ENCODE peak calls at places on chromosomes 7 and 10, in four cellular contexts. K is HepG2, Z is K562, P is GM12878. J is an unnamed sample.

GRCh38 chr10:83222832-83223742 is 916.2 kb upstream of the GHITM start:
- DNase-seq in K (no peak), Z (no peak), P (no peak), J (no peak)

GRCh38 chr7:140674899-140675701 is 2.4 kb downstream of the ADCK2 start:
- DNase-seq in K (peak), Z (peak), P (no peak), J (peak)

GRCh38 chr7:45026984-45027773 is 27.2 kb downstream of the CCM2 start:
- DNase-seq in K (peak), Z (no peak), P (peak), J (no peak)

GRCh38 chr10:93591065-93591808 is 9.8 kb downstream of the RBP4 start:
- DNase-seq in K (no peak), Z (no peak), P (no peak), J (no peak)

GRCh38 chr10:126846469-126846868 is 58.8 kb upstream of the DOCK1 start:
- DNase-seq in K (no peak), Z (no peak), P (no peak), J (no peak)

GRCh38 chr10:95243318-95243617 is 47.5 kb downstream of the PDLIM1 start:
- DNase-seq in K (no peak), Z (no peak), P (no peak), J (no peak)

GRCh38 chr7:110442386-110442837 is 648.5 kb upstream of the LRRN3 start:
- DNase-seq in K (peak), Z (peak), P (no peak), J (peak)

GRCh38 chr10:72846225-72846624 is 47.3 kb upstream of the OIT3 start:
- DNase-seq in K (no peak), Z (no peak), P (no peak), J (no peak)

GRCh38 chr7:44631458-44632115 is 25.2 kb downstream of the OGDH start:
- DNase-seq in K (no peak), Z (no peak), P (no peak), J (no peak)

GRCh38 chr10:43595739-43596298 is 10.4 kb upstream of the ZNF485 start:
- DNase-seq in K (no peak), Z (no peak), P (peak), J (no peak)

GRCh38 chr7:30390872-30391646 is 87.5 kb downstream of the NOD1 start:
- DNase-seq in K (no peak), Z (no peak), P (no peak), J (no peak)

GRCh38 chr10:77698267-77698932 is 60.8 kb upstream of the KCNMA1 start:
- DNase-seq in K (no peak), Z (no peak), P (no peak), J (no peak)

GRCh38 chr10:69048103-69048502 is 39.8 kb upstream of the SRGN start:
- DNase-seq in K (no peak), Z (no peak), P (no peak), J (no peak)

GRCh38 chr10:43194266-43194665 is 56.0 kb downstream of the CSGALNACT2 start:
- DNase-seq in K (no peak), Z (peak), P (no peak), J (no peak)

GRCh38 chr10:5234106-5234877 is 37.7 kb downstream of the AKR1C4 start:
- DNase-seq in K (peak), Z (no peak), P (no peak), J (no peak)

GRCh38 chr10:124416733-124417132 is 2.0 kb downstream of the OAT start:
- DNase-seq in K (peak), Z (no peak), P (no peak), J (no peak)
- TF ChIP-seq FOXK2 in K (no peak), Z (no peak), P (no peak), J (no peak)

GRCh38 chr7:151381333-151382078 is 28.3 kb downstream of the WDR86 start:
- DNase-seq in K (no peak), Z (no peak), P (no peak), J (no peak)
- TF ChIP-seq SP1 in K (no peak), Z (no peak), P (no peak), J (no peak)

DNA sequence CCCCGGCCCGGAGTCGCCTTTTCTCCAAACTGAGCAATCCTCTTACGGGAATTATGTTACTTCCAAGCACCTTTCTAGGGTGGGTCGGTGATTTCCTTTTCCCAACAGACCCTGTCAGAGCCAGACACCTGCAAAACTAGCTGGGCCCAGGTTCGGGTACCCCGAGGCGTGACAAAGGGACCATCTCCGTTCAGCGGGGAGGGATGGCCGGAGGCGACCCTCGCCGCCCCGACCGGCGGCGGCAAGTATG is 445 bp downstream of the PPA1 start:
- DNase-seq in K (no peak), Z (no peak), P (no peak), J (no peak)
- TF ChIP-seq FOXK2 in K (no peak), Z (no peak), P (no peak), J (no peak)

DNA sequence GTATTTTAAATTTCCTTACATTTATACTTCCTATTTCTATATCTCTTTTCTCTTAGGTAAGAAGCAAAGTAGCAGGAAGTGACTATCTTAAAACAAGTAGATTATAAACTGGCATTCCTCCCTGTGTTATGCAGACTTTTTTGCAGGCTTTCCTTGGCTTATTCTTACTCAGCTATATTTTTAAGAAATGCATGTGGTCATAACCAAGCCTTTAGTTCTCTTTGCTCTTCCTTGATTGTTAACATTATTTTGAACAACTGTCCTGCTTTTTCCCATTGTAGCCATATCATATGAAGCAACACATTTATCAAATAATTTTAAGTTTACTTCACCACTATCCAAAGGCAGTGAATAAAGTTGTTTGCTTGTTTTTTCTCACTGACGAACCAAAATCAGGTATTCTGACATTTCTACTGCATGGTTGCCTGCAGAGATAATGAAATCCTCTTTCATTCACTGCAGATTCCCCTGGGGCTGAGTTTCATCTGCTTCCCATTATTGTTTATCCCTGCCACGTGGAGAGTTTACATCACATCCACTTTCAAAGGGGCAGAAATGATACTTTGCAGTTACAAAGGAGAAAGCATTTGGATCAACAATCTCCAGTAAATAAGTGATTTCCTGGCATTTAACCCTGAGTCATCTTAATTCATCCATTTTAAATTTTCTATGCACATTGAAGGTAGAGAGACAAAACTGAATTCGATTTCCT is 389.9 kb upstream of the SEMA3C start:
- DNase-seq in K (no peak), Z (no peak), P (no peak), J (no peak)
- TF ChIP-seq SP1 in K (no peak), Z (no peak), P (no peak), J (no peak)

GRCh38 chr10:3319811-3320226 is 147.2 kb upstream of the PITRM1 start:
- DNase-seq in K (no peak), Z (no peak), P (no peak), J (no peak)

GRCh38 chr10:3323865-3324498 is 151.4 kb upstream of the PITRM1 start:
- DNase-seq in K (no peak), Z (no peak), P (no peak), J (no peak)

GRCh38 chr10:3321123-3321522 is 148.5 kb upstream of the PITRM1 start:
- DNase-seq in K (no peak), Z (no peak), P (no peak), J (no peak)

GRCh38 chr10:3325954-3326353 is 153.4 kb upstream of the PITRM1 start:
- DNase-seq in K (no peak), Z (no peak), P (no peak), J (no peak)

GRCh38 chr10:3324572-3324971 is 152.0 kb upstream of the PITRM1 start:
- DNase-seq in K (no peak), Z (no peak), P (no peak), J (no peak)
- TF ChIP-seq FOXK2 in K (no peak), Z (no peak), P (no peak), J (no peak)

GRCh38 chr10:132572545-132572937 is 35.0 kb downstream of the INPP5A start:
- DNase-seq in K (no peak), Z (no peak), P (no peak), J (peak)
- TF ChIP-seq SP1 in K (no peak), Z (no peak), P (no peak), J (no peak)

GRCh38 chr10:62025134-62025794 is 123.8 kb downstream of the ARID5B start:
- DNase-seq in K (no peak), Z (no peak), P (no peak), J (no peak)

GRCh38 chr10:62023289-62023688 is 121.8 kb downstream of the ARID5B start:
- DNase-seq in K (no peak), Z (no peak), P (no peak), J (no peak)

GRCh38 chr10:62024026-62024701 is 122.7 kb downstream of the ARID5B start:
- DNase-seq in K (no peak), Z (no peak), P (no peak), J (no peak)

GRCh38 chr10:62027841-62028501 is 126.5 kb downstream of the ARID5B start:
- DNase-seq in K (no peak), Z (no peak), P (no peak), J (no peak)

GRCh38 chr10:62025901-62026879 is 124.7 kb downstream of the ARID5B start:
- DNase-seq in K (no peak), Z (no peak), P (no peak), J (no peak)
- TF ChIP-seq FOXK2 in K (no peak), Z (no peak), P (no peak), J (no peak)

GRCh38 chr7:94971051-94971867 is 63.9 kb downstream of the PPP1R9A start:
- DNase-seq in K (peak), Z (no peak), P (no peak), J (no peak)
- TF ChIP-seq SP1 in K (no peak), Z (no peak), P (no peak), J (no peak)

GRCh38 chr10:116270691-116271592 is 2.1 kb downstream of the GFRA1 start:
- DNase-seq in K (no peak), Z (no peak), P (no peak), J (no peak)

GRCh38 chr10:116272497-116273221 is at the start of gene GFRA1:
- DNase-seq in K (no peak), Z (no peak), P (no peak), J (peak)

GRCh38 chr10:116278832-116279231 is 5.8 kb upstream of the GFRA1 start:
- DNase-seq in K (no peak), Z (no peak), P (no peak), J (no peak)

GRCh38 chr10:116271593-116272496 is 1.2 kb downstream of the GFRA1 start:
- DNase-seq in K (no peak), Z (no peak), P (no peak), J (peak)

GRCh38 chr10:116274141-116274861 is 1.3 kb upstream of the GFRA1 start:
- DNase-seq in K (no peak), Z (no peak), P (no peak), J (peak)
- TF ChIP-seq FOXK2 in K (no peak), Z (no peak), P (no peak), J (no peak)

GRCh38 chr10:101467286-101467770 is 113.4 kb downstream of the BTRC start:
- DNase-seq in K (peak), Z (peak), P (peak), J (peak)
- TF ChIP-seq SP1 in K (no peak), Z (no peak), P (no peak), J (no peak)

J was measured in HEK293T.